ENCODE peak calls at places on chromosomes 7 and 10, in eight cellular contexts. C is C1 segment of cervical spinal cord; T is cardiac muscle cell; W is EL; Z is naive thymus-derived CD8-positive, alpha-beta T cell; I is activated CD4-positive, CD25-positive, alpha-beta regulatory T cell; B is RPMI8226; A is AG08396. M is an unnamed sample.

GRCh38 chr10:49403363-49403762 is 7.5 kb upstream of the DRGX start:
- DNase-seq in C (no peak), T (no peak), W (no peak), Z (no peak), I (no peak), B (no peak), A (no peak), M (no peak)

GRCh38 chr10:819326-819725 is 112.2 kb downstream of the LARP4B start:
- DNase-seq in C (no peak), T (peak; percentile 47), W (peak; percentile 83), Z (no peak), I (no peak), B (no peak), A (peak; percentile 71), M (peak; percentile 78)

GRCh38 chr7:29270579-29270978 is 76.0 kb downstream of the CHN2 start:
- DNase-seq in C (no peak), T (peak; percentile 64), W (no peak), Z (no peak), I (no peak), B (no peak), A (no peak), M (peak; percentile 41)

GRCh38 chr7:116315293-116315692 is 105.0 kb downstream of the TES start:
- DNase-seq in C (no peak), T (no peak), W (peak; percentile 78), Z (no peak), I (no peak), B (no peak), A (no peak), M (peak; percentile 82)

GRCh38 chr7:3760696-3761095 is 459.6 kb downstream of the SDK1 start:
- DNase-seq in C (no peak), T (no peak), W (no peak), Z (no peak), I (no peak), B (no peak), A (no peak), M (no peak)

GRCh38 chr10:58976254-58976653 is 200.2 kb upstream of the PHYHIPL start:
- DNase-seq in C (no peak), T (peak; percentile 14), W (no peak), Z (no peak), I (no peak), B (no peak), A (no peak), M (no peak)

GRCh38 chr7:98949336-98950044 is 71.2 kb downstream of the TRRAP start:
- DNase-seq in C (no peak), T (no peak), W (no peak), Z (no peak), I (no peak), B (no peak), A (no peak), M (no peak)

GRCh38 chr10:132210766-132211165 is 24.0 kb downstream of the DPYSL4 start:
- DNase-seq in C (no peak), T (no peak), W (no peak), Z (no peak), I (no peak), B (no peak), A (no peak), M (no peak)

GRCh38 chr10:92573091-92573797 is 649 bp downstream of the IDE start:
- DNase-seq in C (no peak), T (peak; percentile 56), W (peak; percentile 57), Z (peak; percentile 40), I (peak; percentile 18), B (peak; percentile 57), A (peak; percentile 59), M (no peak)

M was measured in brain microvascular endothelial cell.